ENCODE peak calls at places on chromosomes 11 and 22, in six cellular contexts. One of them, this sample, is unnamed.
A peak's percentile ranks its signal among the peaks of the same experiment; 100 is the strongest.

GRCh38 chr11:120546312-120547205 is 35.0 kb downstream of the GRIK4 start:
- DNase-seq in MM.1S: no peak
- DNase-seq in GM23338: peak; percentile 61
- DNase-seq in PC-3: peak; percentile 97
- DNase-seq in OCI-LY7: no peak
- DNase-seq in HCT116: peak; percentile 58
- DNase-seq in this sample: peak; percentile 98

GRCh38 chr11:116864531-116864930 is 27.1 kb upstream of the APOA1 start:
- DNase-seq in GM23338: no peak
- DNase-seq in OCI-LY7: no peak
- DNase-seq in PC-3: no peak
- DNase-seq in HCT116: no peak
- DNase-seq in MM.1S: no peak
- DNase-seq in this sample: peak; percentile 42

GRCh38 chr11:123505546-123506299 is 75.7 kb downstream of the GRAMD1B start:
- DNase-seq in OCI-LY7: no peak
- DNase-seq in PC-3: no peak
- DNase-seq in GM23338: peak; percentile 84
- DNase-seq in MM.1S: no peak
- DNase-seq in HCT116: no peak
- DNase-seq in this sample: no peak

GRCh38 chr22:48089601-48090331 is 1327.3 kb downstream of the TBC1D22A start:
- DNase-seq in MM.1S: no peak
- DNase-seq in GM23338: no peak
- DNase-seq in PC-3: peak; percentile 18
- DNase-seq in HCT116: no peak
- DNase-seq in OCI-LY7: no peak
- DNase-seq in this sample: peak; percentile 52

GRCh38 chr11:2825261-2825885 is 60.2 kb downstream of the CDKN1C start:
- DNase-seq in HCT116: no peak
- DNase-seq in GM23338: no peak
- DNase-seq in PC-3: peak; percentile 42
- DNase-seq in MM.1S: no peak
- DNase-seq in OCI-LY7: no peak
- DNase-seq in this sample: peak; percentile 80

GRCh38 chr22:50299724-50300619 is 7.5 kb downstream of the PLXNB2 start:
- DNase-seq in GM23338: peak; percentile 91
- DNase-seq in HCT116: no peak
- DNase-seq in PC-3: no peak
- DNase-seq in MM.1S: no peak
- DNase-seq in OCI-LY7: no peak
- DNase-seq in this sample: peak; percentile 43

GRCh38 chr11:65745049-65745448 is 24.5 kb upstream of the RNASEH2C start:
- DNase-seq in OCI-LY7: no peak
- DNase-seq in GM23338: no peak
- DNase-seq in MM.1S: no peak
- DNase-seq in PC-3: no peak
- DNase-seq in HCT116: no peak
- DNase-seq in this sample: no peak

GRCh38 chr11:104549019-104549418 is 349.2 kb downstream of the CASP12 start:
- DNase-seq in MM.1S: no peak
- DNase-seq in PC-3: no peak
- DNase-seq in GM23338: no peak
- DNase-seq in OCI-LY7: no peak
- DNase-seq in HCT116: no peak
- DNase-seq in this sample: no peak

GRCh38 chr22:29480512-29481264 is 670 bp downstream of the NEFH start:
- DNase-seq in PC-3: no peak
- DNase-seq in OCI-LY7: no peak
- DNase-seq in HCT116: no peak
- DNase-seq in MM.1S: no peak
- DNase-seq in GM23338: peak; percentile 75
- DNase-seq in this sample: peak; percentile 65

GRCh38 chr11:73204711-73205121 is 13.4 kb upstream of the P2RY2 start:
- DNase-seq in OCI-LY7: no peak
- DNase-seq in HCT116: no peak
- DNase-seq in MM.1S: no peak
- DNase-seq in PC-3: no peak
- DNase-seq in GM23338: no peak
- DNase-seq in this sample: no peak

GRCh38 chr22:29382575-29383328 is 5.6 kb downstream of the AP1B1 start:
- DNase-seq in HCT116: no peak
- DNase-seq in GM23338: no peak
- DNase-seq in PC-3: no peak
- DNase-seq in MM.1S: no peak
- DNase-seq in OCI-LY7: no peak
- DNase-seq in this sample: no peak

GRCh38 chr22:37228106-37229011 is 15.7 kb downstream of the RAC2 start:
- DNase-seq in PC-3: peak; percentile 73
- DNase-seq in MM.1S: no peak
- DNase-seq in OCI-LY7: no peak
- DNase-seq in GM23338: no peak
- DNase-seq in HCT116: peak; percentile 37
- DNase-seq in this sample: peak; percentile 53

GRCh38 chr22:43257549-43257948 is 70.6 kb upstream of the TTLL12 start:
- DNase-seq in PC-3: no peak
- DNase-seq in MM.1S: no peak
- DNase-seq in GM23338: no peak
- DNase-seq in HCT116: no peak
- DNase-seq in OCI-LY7: no peak
- DNase-seq in this sample: no peak

GRCh38 chr22:30439836-30440235 is 14.3 kb downstream of the MTFP1 start:
- DNase-seq in HCT116: no peak
- DNase-seq in GM23338: no peak
- DNase-seq in PC-3: no peak
- DNase-seq in MM.1S: no peak
- DNase-seq in OCI-LY7: no peak
- DNase-seq in this sample: no peak

GRCh38 chr22:39808087-39808486 is 85.5 kb downstream of the ENTHD1 start:
- DNase-seq in MM.1S: no peak
- DNase-seq in OCI-LY7: peak; percentile 36
- DNase-seq in GM23338: peak; percentile 82
- DNase-seq in HCT116: peak; percentile 31
- DNase-seq in PC-3: peak; percentile 41
- DNase-seq in this sample: peak; percentile 41

GRCh38 chr11:18727499-18728236 is 1.7 kb upstream of the IGSF22 start:
- DNase-seq in GM23338: peak; percentile 84
- DNase-seq in PC-3: peak; percentile 63
- DNase-seq in OCI-LY7: peak; percentile 78
- DNase-seq in MM.1S: peak; percentile 28
- DNase-seq in HCT116: peak; percentile 35
- DNase-seq in this sample: peak; percentile 64

GRCh38 chr22:49033616-49034015 is 794.1 kb downstream of the BRD1 start:
- DNase-seq in GM23338: no peak
- DNase-seq in MM.1S: no peak
- DNase-seq in HCT116: no peak
- DNase-seq in OCI-LY7: no peak
- DNase-seq in PC-3: no peak
- DNase-seq in this sample: no peak

GRCh38 chr11:65487467-65488272 is 11.2 kb upstream of the MALAT1 start:
- DNase-seq in OCI-LY7: peak; percentile 80
- DNase-seq in PC-3: peak; percentile 94
- DNase-seq in HCT116: peak; percentile 99
- DNase-seq in MM.1S: peak; percentile 81
- DNase-seq in GM23338: peak; percentile 100
- DNase-seq in this sample: peak; percentile 100

DNA sequence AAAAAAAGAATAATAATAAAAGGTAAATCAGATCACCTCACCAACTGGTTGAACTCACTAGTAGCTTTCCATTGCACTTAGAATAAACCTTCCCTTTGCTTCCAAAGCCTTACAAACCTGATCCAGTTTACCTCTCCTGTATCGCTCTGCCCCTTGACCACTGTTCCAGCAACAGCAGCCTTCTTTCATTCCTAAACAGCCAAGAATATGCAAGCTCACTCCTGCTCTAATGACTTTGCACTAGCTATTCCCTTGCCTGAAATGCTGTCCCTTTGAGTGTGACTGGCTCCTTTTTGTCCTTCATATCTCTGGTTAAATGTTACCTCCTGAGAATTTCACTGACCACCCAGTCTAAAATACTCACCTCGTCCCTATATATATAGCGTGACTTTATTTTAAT is 9.6 kb upstream of the PIK3C2A start:
- DNase-seq in MM.1S: no peak
- DNase-seq in GM23338: no peak
- DNase-seq in OCI-LY7: no peak
- DNase-seq in HCT116: no peak
- DNase-seq in PC-3: no peak
- DNase-seq in this sample: no peak
- H3K9me2 ChIP-seq in MM.1S: no peaks in the 10 kb centered on the region
- H3K9me2 ChIP-seq in GM23338: no peaks in the 10 kb centered on the region
- H3K9me2 ChIP-seq in OCI-LY7: no peaks in the 10 kb centered on the region
- H3K9me2 ChIP-seq in HCT116: no peaks in the 10 kb centered on the region
- H3K9me2 ChIP-seq in PC-3: no peaks in the 10 kb centered on the region
- H3K9me2 ChIP-seq in this sample: no peaks in the 10 kb centered on the region

GRCh38 chr11:63911440-63911839 is 5.5 kb downstream of the RCOR2 start:
- DNase-seq in OCI-LY7: no peak
- DNase-seq in PC-3: no peak
- DNase-seq in GM23338: peak; percentile 43
- DNase-seq in MM.1S: no peak
- DNase-seq in HCT116: no peak
- DNase-seq in this sample: no peak
- H3K9me2 ChIP-seq in OCI-LY7: no peaks in the 10 kb centered on the region
- H3K9me2 ChIP-seq in PC-3: no peaks in the 10 kb centered on the region
- H3K9me2 ChIP-seq in GM23338: no peaks in the 10 kb centered on the region
- H3K9me2 ChIP-seq in MM.1S: no peaks in the 10 kb centered on the region
- H3K9me2 ChIP-seq in HCT116: no peaks in the 10 kb centered on the region
- H3K9me2 ChIP-seq in this sample: no peaks in the 10 kb centered on the region

DNA sequence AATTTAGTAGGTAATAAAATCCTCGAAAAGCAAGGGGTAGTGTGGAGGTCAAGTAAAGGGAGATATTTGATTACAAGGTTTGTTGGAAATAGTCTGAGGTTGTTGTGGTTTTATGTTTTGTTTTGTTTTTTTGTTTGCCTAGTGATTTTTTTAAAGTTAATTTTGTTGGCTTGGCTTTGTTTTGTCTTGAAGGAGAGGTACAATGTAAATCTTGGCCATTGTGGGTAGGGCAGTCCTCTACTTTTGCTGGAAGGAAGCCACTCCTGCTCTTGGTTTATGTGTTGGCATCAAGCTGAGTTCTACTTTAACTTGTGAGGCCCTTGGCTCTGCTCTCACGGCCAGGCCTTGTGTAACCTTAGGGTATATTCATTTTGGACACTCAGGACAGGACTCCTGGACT is 3.2 kb downstream of the AMOTL1 start:
- DNase-seq in PC-3: peak; percentile 86
- DNase-seq in OCI-LY7: no peak
- DNase-seq in GM23338: no peak
- DNase-seq in HCT116: no peak
- DNase-seq in MM.1S: no peak
- DNase-seq in this sample: peak; percentile 42
- H3K9me2 ChIP-seq in PC-3: no peaks in the 10 kb centered on the region
- H3K9me2 ChIP-seq in OCI-LY7: no peaks in the 10 kb centered on the region
- H3K9me2 ChIP-seq in GM23338: peaks cover 10% of the 10 kb centered on the region
- H3K9me2 ChIP-seq in HCT116: no peaks in the 10 kb centered on the region
- H3K9me2 ChIP-seq in MM.1S: no peaks in the 10 kb centered on the region
- H3K9me2 ChIP-seq in this sample: no peaks in the 10 kb centered on the region

DNA sequence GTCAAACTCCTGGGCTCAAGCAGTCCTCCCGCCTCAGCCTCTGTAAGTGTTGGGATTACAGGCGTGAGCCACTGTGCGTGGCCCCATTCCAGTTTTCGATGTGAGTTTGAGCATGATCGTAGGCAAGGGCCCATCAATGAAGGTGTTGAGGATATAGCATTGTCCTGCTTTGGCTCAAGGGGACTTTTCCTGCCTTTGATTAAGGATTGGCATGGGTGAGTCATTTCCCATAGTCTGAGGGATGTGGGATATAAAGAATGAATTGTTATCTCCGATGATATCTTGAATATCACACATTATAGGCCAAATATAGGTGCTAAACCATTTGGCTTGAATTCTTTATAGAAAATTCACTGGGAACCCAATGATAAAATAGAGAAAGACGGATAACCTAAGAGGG is 30.4 kb downstream of the STIM1 start:
- DNase-seq in GM23338: no peak
- DNase-seq in HCT116: peak; percentile 62
- DNase-seq in PC-3: peak; percentile 75
- DNase-seq in MM.1S: no peak
- DNase-seq in OCI-LY7: no peak
- DNase-seq in this sample: no peak
- H3K9me2 ChIP-seq in GM23338: no peaks in the 10 kb centered on the region
- H3K9me2 ChIP-seq in HCT116: no peaks in the 10 kb centered on the region
- H3K9me2 ChIP-seq in PC-3: no peaks in the 10 kb centered on the region
- H3K9me2 ChIP-seq in MM.1S: no peaks in the 10 kb centered on the region
- H3K9me2 ChIP-seq in OCI-LY7: no peaks in the 10 kb centered on the region
- H3K9me2 ChIP-seq in this sample: no peaks in the 10 kb centered on the region

GRCh38 chr11:60743058-60743457 is 13.6 kb upstream of the MS4A15 start:
- DNase-seq in HCT116: no peak
- DNase-seq in OCI-LY7: no peak
- DNase-seq in GM23338: peak; percentile 15
- DNase-seq in MM.1S: no peak
- DNase-seq in PC-3: no peak
- DNase-seq in this sample: no peak
- H3K9me2 ChIP-seq in HCT116: no peaks in the 10 kb centered on the region
- H3K9me2 ChIP-seq in OCI-LY7: no peaks in the 10 kb centered on the region
- H3K9me2 ChIP-seq in GM23338: no peaks in the 10 kb centered on the region
- H3K9me2 ChIP-seq in MM.1S: no peaks in the 10 kb centered on the region
- H3K9me2 ChIP-seq in PC-3: no peaks in the 10 kb centered on the region
- H3K9me2 ChIP-seq in this sample: no peaks in the 10 kb centered on the region

DNA sequence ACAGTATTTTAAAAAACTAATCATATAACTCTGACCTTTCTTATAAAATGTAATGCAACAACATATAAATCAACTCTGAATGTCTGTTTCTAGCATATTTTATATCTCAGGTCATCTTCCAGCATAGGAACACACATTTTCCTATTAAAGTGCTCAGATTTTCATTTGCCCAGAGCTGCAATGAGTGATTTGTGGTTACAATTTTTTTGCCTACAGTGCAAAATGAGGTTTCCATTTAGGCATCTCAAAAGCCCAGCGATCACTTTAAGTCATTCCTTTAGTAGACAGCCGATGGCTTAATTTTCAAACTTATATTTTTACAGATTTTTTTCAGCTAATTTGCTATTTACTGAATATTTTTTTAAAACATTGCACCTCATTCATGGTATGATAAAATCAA is 999 bp downstream of the LYVE1 start:
- DNase-seq in OCI-LY7: no peak
- DNase-seq in MM.1S: no peak
- DNase-seq in PC-3: no peak
- DNase-seq in GM23338: no peak
- DNase-seq in HCT116: no peak
- DNase-seq in this sample: no peak
- H3K9me2 ChIP-seq in OCI-LY7: no peaks in the 10 kb centered on the region
- H3K9me2 ChIP-seq in MM.1S: no peaks in the 10 kb centered on the region
- H3K9me2 ChIP-seq in PC-3: no peaks in the 10 kb centered on the region
- H3K9me2 ChIP-seq in GM23338: peaks cover 8% of the 10 kb centered on the region
- H3K9me2 ChIP-seq in HCT116: no peaks in the 10 kb centered on the region
- H3K9me2 ChIP-seq in this sample: no peaks in the 10 kb centered on the region